ENCODE peak calls at places on chromosome 17, in ten cellular contexts. Y is HCEC 1CT, N is AG09319, U is transverse colon, B is NCI-H510A treated with DMSO at 0.1 percent for 48 hours, P is neural crest cell, I is prostate gland, S is heart right ventricle, C is Caki2, J is HEK293T. L is an unnamed sample.

GRCh38 chr17:16911141-16911937 is 60.6 kb downstream of the TNFRSF13B start:
- DNase-seq in Y (no peak), B (no peak), C (no peak), N (no peak), U (peak), P (peak), S (no peak), J (no peak), I (no peak), L (no peak)

GRCh38 chr17:82231312-82231561 is 2.4 kb downstream of the SLC16A3 start:
- DNase-seq in N (no peak), C (peak), P (no peak), U (no peak), B (no peak), S (no peak), Y (peak), I (no peak), J (no peak), L (no peak)

GRCh38 chr17:69608808-69609494 is 194.5 kb downstream of the MAP2K6 start:
- DNase-seq in C (peak), U (no peak), P (no peak), S (no peak), Y (peak), J (no peak), I (no peak), N (peak), B (no peak), L (no peak)

GRCh38 chr17:29196784-29197515 is 16.8 kb upstream of the MYO18A start:
- DNase-seq in Y (no peak), N (no peak), P (no peak), U (no peak), J (no peak), C (no peak), B (no peak), I (no peak), S (no peak), L (no peak)

GRCh38 chr17:80847506-80848230 is 144.0 kb upstream of the CHMP6 start:
- DNase-seq in Y (no peak), U (peak), C (no peak), J (no peak), P (no peak), B (no peak), N (no peak), S (no peak), I (no peak), L (no peak)

GRCh38 chr17:42132941-42133340 is 10.3 kb downstream of the HSPB9 start:
- DNase-seq in B (peak), I (peak), N (peak), J (no peak), S (no peak), P (no peak), Y (peak), C (peak), U (peak), L (no peak)

GRCh38 chr17:57408064-57408811 is 151.9 kb downstream of the MSI2 start:
- DNase-seq in S (no peak), N (no peak), C (no peak), B (peak), P (no peak), J (no peak), U (peak), Y (no peak), I (peak), L (no peak)

GRCh38 chr17:82871776-82872561 is 32.1 kb upstream of the ZNF750 start:
- DNase-seq in C (no peak), P (no peak), S (no peak), Y (no peak), U (no peak), J (no peak), I (no peak), N (no peak), B (no peak), L (no peak)

GRCh38 chr17:82134101-82134500 is 36.1 kb upstream of the FASN start:
- DNase-seq in N (no peak), P (no peak), U (peak), J (no peak), C (no peak), I (peak), B (no peak), Y (no peak), S (no peak), L (peak)

GRCh38 chr17:64773836-64774761 is 112.0 kb upstream of the SMURF2 start:
- DNase-seq in J (peak), C (peak), Y (peak), P (no peak), U (peak), S (no peak), I (peak), N (peak), B (peak), L (peak)

L was measured in LNCaP clone FGC.